ENCODE peak calls at places on chromosomes 4 and X, in seven cellular contexts. X is right cardiac atrium, I is ascending aorta, D is aorta, G is SJCRH30, E is bronchial epithelial cell, T is endothelial cell of umbilical vein. N is an unnamed sample.

GRCh38 chrX:47649302-47649701 is 1.1 kb downstream of the ELK1 start:
- DNase-seq in T (no peak), E (no peak), G (no peak), X (no peak), I (no peak), D (no peak), N (no peak)

GRCh38 chr4:70948665-70949284 is 44.7 kb upstream of the DCK start:
- DNase-seq in T (no peak), I (no peak), G (no peak), X (no peak), E (no peak), D (no peak), N (no peak)

GRCh38 chr4:165662341-165662740 is 210.7 kb upstream of the TLL1 start:
- DNase-seq in D (no peak), G (peak; percentile 12), X (no peak), I (no peak), E (no peak), T (no peak), N (no peak)

GRCh38 chr4:184960505-184960971 is 57.8 kb upstream of the HELT start:
- DNase-seq in D (no peak), T (no peak), E (peak; percentile 24), I (no peak), X (peak; percentile 77), G (no peak), N (no peak)

GRCh38 chr4:87872043-87872442 is 39.3 kb downstream of the MEPE start:
- DNase-seq in E (no peak), T (peak; percentile 82), D (no peak), I (no peak), G (no peak), X (no peak), N (no peak)

GRCh38 chr4:135277116-135277979 is 1075.8 kb upstream of the PABPC4L start:
- DNase-seq in X (no peak), G (no peak), E (no peak), T (no peak), D (no peak), I (no peak), N (no peak)

GRCh38 chrX:34927866-34928265 is 14.7 kb upstream of the FAM47B start:
- DNase-seq in T (no peak), D (no peak), X (no peak), E (peak; percentile 63), G (no peak), I (no peak), N (no peak)

GRCh38 chr4:94934864-94935263 is 177.1 kb downstream of the BMPR1B start:
- DNase-seq in T (peak; percentile 42), X (no peak), E (peak; percentile 87), G (no peak), I (no peak), D (no peak), N (no peak)

GRCh38 chrX:152861116-152861515 is 30.3 kb downstream of the NSDHL start:
- DNase-seq in X (no peak), T (no peak), D (no peak), E (no peak), I (no peak), G (no peak), N (no peak)

GRCh38 chr4:1402021-1402515 is 4.2 kb downstream of the NKX1-1 start:
- DNase-seq in G (no peak), I (no peak), E (no peak), D (peak; percentile 36), X (no peak), T (no peak), N (no peak)

GRCh38 chr4:1404573-1405248 is 1.5 kb downstream of the NKX1-1 start:
- DNase-seq in I (no peak), D (no peak), X (peak; percentile 46), E (no peak), T (no peak), G (no peak), N (no peak)

GRCh38 chr4:1402516-1403101 is 3.6 kb downstream of the NKX1-1 start:
- DNase-seq in I (no peak), T (no peak), G (no peak), E (no peak), X (peak; percentile 35), D (peak; percentile 30), N (no peak)

GRCh38 chr4:1403591-1404572 is 2.4 kb downstream of the NKX1-1 start:
- DNase-seq in E (no peak), I (no peak), G (no peak), D (peak; percentile 29), T (no peak), X (peak; percentile 43), N (no peak)

GRCh38 chr4:1403177-1403583 is 3.1 kb downstream of the NKX1-1 start:
- DNase-seq in I (no peak), T (no peak), X (peak; percentile 14), G (no peak), D (peak; percentile 34), E (no peak), N (no peak)
- H3K27me3 ChIP-seq in I (peaks cover 44% of the 10 kb centered on the region), T (peaks cover 43% of the 10 kb centered on the region), X (no peaks in the 10 kb centered on the region), G (no peaks in the 10 kb centered on the region), D (no peaks in the 10 kb centered on the region), E (peaks cover 37% of the 10 kb centered on the region), N (peaks cover 9% of the 10 kb centered on the region)

DNA sequence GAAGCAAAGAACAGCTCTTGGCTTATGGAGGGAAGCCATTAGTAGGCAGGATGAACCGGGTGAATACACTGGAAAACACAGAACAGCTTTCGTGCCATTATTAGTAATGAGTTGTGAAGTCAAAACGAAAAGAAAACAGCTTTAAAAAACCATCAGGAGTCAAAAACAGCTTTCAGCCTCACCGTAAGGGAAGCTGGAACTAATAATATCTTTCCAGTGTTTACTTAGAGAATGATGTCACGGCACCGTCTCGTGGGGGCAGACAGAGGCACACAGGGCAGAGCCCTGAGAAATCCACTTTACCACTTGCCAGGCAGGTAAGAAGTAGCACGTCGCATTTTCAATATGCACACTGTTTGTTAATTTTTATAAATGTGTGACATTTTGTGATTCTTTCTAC is 37.9 kb upstream of the HMX1 start:
- DNase-seq in X (no peak), G (no peak), T (no peak), E (no peak), D (no peak), I (no peak), N (no peak)
- H3K27me3 ChIP-seq in X (no peaks in the 10 kb centered on the region), G (peaks cover 63% of the 10 kb centered on the region), T (no peaks in the 10 kb centered on the region), E (no peaks in the 10 kb centered on the region), D (no peaks in the 10 kb centered on the region), I (no peaks in the 10 kb centered on the region), N (no peaks in the 10 kb centered on the region)

GRCh38 chr4:8647626-8648025 is 55.1 kb downstream of the CPZ start:
- DNase-seq in I (no peak), E (no peak), G (no peak), X (no peak), D (no peak), T (no peak), N (no peak)
- H3K27me3 ChIP-seq in I (no peaks in the 10 kb centered on the region), E (no peaks in the 10 kb centered on the region), G (peaks cover 88% of the 10 kb centered on the region), X (no peaks in the 10 kb centered on the region), D (no peaks in the 10 kb centered on the region), T (no peaks in the 10 kb centered on the region), N (no peaks in the 10 kb centered on the region)

DNA sequence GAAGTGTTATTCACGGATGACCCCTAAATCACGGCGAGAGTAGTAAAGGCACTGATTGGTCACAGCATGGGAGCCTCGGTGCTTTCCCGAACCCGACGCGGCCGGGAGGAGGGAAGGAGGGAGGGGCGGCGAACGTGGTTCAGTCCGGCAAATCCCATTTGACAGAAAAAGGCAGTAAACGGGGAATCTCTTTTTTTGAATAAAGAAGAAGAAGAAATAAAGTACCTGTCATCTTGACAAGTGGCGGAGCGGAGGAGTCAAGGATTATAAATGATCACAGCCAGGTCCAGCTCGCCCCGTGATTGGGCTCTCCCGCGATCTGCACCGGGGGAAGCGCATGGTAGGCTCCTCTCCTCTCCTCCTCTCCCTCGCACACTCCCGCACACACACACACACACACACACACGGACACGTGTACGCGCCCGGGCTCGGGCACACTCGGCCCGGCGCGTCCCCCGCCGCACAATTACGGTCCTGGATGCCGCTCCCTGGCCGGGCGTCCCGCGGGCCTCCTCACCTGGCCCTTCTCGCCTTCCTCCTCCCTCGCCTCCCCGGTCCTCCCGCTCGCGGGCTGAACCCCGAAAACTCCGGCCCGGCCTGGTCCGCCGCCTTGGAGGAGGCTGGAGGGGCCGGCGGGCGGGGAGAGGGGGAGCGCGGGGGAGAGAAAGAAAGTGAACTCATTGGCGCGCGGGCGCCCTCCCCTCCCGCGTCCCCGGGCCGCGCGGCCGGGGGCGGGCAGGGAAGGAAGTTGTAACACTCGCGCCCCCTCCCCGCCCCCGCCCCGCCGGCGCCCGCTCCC is 99.2 kb upstream of the TENM3 start:
- DNase-seq in I (no peak), T (no peak), G (peak; percentile 55), E (no peak), D (no peak), X (peak; percentile 49), N (no peak)
- H3K27me3 ChIP-seq in I (peaks cover 19% of the 10 kb centered on the region), T (peaks cover 46% of the 10 kb centered on the region), G (no peaks in the 10 kb centered on the region), E (peaks cover 42% of the 10 kb centered on the region), D (no peaks in the 10 kb centered on the region), X (peaks cover 4% of the 10 kb centered on the region), N (no peaks in the 10 kb centered on the region)

GRCh38 chr4:82043081-82043808 is 330.5 kb downstream of the HNRNPD start:
- DNase-seq in D (no peak), G (no peak), I (no peak), E (peak; percentile 31), X (peak; percentile 30), T (no peak), N (no peak)
- H3K27me3 ChIP-seq in D (peaks cover 1% of the 10 kb centered on the region), G (peaks cover 33% of the 10 kb centered on the region), I (no peaks in the 10 kb centered on the region), E (peaks cover 5% of the 10 kb centered on the region), X (no peaks in the 10 kb centered on the region), T (peaks cover 18% of the 10 kb centered on the region), N (no peaks in the 10 kb centered on the region)

DNA sequence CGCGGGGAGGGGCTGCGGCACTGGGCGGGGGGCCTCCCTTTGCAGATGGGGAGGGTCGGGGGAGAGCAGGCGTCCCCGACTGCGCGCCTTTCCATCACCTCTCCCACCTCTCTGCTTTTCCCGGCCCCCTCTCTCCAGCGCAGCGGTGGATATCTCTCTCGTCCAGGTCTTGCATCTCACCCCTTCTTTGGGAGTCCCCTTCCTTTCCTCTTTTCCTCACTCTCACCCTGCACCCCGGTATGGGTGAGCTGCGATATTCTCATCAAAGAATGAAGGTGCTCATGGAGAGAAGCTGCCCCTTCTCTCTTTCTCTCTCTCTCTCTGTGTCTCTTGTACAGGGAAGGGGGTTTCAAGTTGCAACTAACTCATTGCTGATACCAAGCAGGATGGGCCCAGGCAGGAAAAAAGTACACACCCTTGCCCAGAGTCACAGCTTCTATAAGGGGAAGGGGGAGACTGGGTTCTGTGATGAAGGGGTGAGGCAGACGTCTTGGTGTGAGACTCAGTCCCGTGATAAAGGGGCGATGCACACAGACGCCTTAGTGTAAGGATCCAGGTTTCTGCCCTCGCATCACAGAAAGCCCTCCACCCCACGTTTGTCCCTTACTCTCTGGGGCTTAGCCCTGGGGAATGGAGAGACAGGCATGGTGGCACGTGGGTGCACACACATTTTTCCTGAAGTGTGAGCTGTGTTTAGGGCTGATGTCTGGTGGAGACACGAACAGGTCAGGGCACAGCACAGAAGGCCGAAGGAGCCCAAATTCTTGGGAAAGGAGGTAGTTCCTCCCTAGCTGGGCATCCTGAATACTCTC is 84.1 kb upstream of the DHRSX start:
- DNase-seq in X (no peak), G (no peak), I (no peak), T (no peak), D (no peak), E (peak; percentile 43), N (no peak)
- H3K27me3 ChIP-seq in X (no peaks in the 10 kb centered on the region), G (no peaks in the 10 kb centered on the region), I (peaks cover 9% of the 10 kb centered on the region), T (peaks cover 40% of the 10 kb centered on the region), D (no peaks in the 10 kb centered on the region), E (peaks cover 15% of the 10 kb centered on the region), N (peaks cover 29% of the 10 kb centered on the region)